ENCODE peak calls at places on chromosomes 11 and 22, in seven cellular contexts. One of them, this sample, is unnamed.

GRCh38 chr22:26743149-26743548 is 85.8 kb downstream of the MIAT start:
- DNase-seq in foreskin fibroblast: no peak
- DNase-seq in OCI-LY7: no peak
- DNase-seq in astrocyte of the spinal cord: no peak
- DNase-seq in cardiac muscle cell: no peak
- DNase-seq in fibroblast of lung: no peak
- DNase-seq in NB4: no peak
- DNase-seq in this sample: no peak

GRCh38 chr11:78916759-78917158 is 342.1 kb upstream of the NARS2 start:
- DNase-seq in foreskin fibroblast: peak
- DNase-seq in OCI-LY7: no peak
- DNase-seq in astrocyte of the spinal cord: no peak
- DNase-seq in cardiac muscle cell: no peak
- DNase-seq in fibroblast of lung: no peak
- DNase-seq in NB4: no peak
- DNase-seq in this sample: peak

GRCh38 chr22:43921361-43921760 is 2.2 kb upstream of the PNPLA3 start:
- DNase-seq in foreskin fibroblast: peak
- DNase-seq in OCI-LY7: no peak
- DNase-seq in astrocyte of the spinal cord: peak
- DNase-seq in cardiac muscle cell: peak
- DNase-seq in fibroblast of lung: peak
- DNase-seq in NB4: peak
- DNase-seq in this sample: peak

GRCh38 chr22:44611880-44612496 is 90.0 kb upstream of the PRR5 start:
- DNase-seq in foreskin fibroblast: no peak
- DNase-seq in OCI-LY7: no peak
- DNase-seq in astrocyte of the spinal cord: no peak
- DNase-seq in cardiac muscle cell: no peak
- DNase-seq in fibroblast of lung: no peak
- DNase-seq in NB4: no peak
- DNase-seq in this sample: no peak

GRCh38 chr11:26276798-26277424 is 55.0 kb upstream of the ANO3 start:
- DNase-seq in foreskin fibroblast: peak
- DNase-seq in OCI-LY7: peak
- DNase-seq in astrocyte of the spinal cord: peak
- DNase-seq in cardiac muscle cell: peak
- DNase-seq in fibroblast of lung: peak
- DNase-seq in NB4: peak
- DNase-seq in this sample: peak

GRCh38 chr11:3043315-3043871 is 13.8 kb downstream of the CARS1 start:
- DNase-seq in foreskin fibroblast: peak
- DNase-seq in OCI-LY7: no peak
- DNase-seq in astrocyte of the spinal cord: peak
- DNase-seq in cardiac muscle cell: peak
- DNase-seq in fibroblast of lung: peak
- DNase-seq in NB4: no peak
- DNase-seq in this sample: peak

GRCh38 chr22:20494978-20495860 is at the start of gene KLHL22:
- DNase-seq in foreskin fibroblast: peak
- DNase-seq in OCI-LY7: peak
- DNase-seq in astrocyte of the spinal cord: peak
- DNase-seq in cardiac muscle cell: no peak
- DNase-seq in fibroblast of lung: peak
- DNase-seq in NB4: peak
- DNase-seq in this sample: no peak

GRCh38 chr11:75245356-75246005 is 4.9 kb downstream of the TPBGL start:
- DNase-seq in foreskin fibroblast: no peak
- DNase-seq in OCI-LY7: no peak
- DNase-seq in astrocyte of the spinal cord: no peak
- DNase-seq in cardiac muscle cell: no peak
- DNase-seq in fibroblast of lung: no peak
- DNase-seq in NB4: no peak
- DNase-seq in this sample: no peak

GRCh38 chr11:44977493-44977984 is 26.9 kb upstream of the TP53I11 start:
- DNase-seq in foreskin fibroblast: no peak
- DNase-seq in OCI-LY7: no peak
- DNase-seq in astrocyte of the spinal cord: no peak
- DNase-seq in cardiac muscle cell: peak
- DNase-seq in fibroblast of lung: peak
- DNase-seq in NB4: peak
- DNase-seq in this sample: peak

GRCh38 chr11:27290261-27290660 is 72.8 kb downstream of the CCDC34 start:
- DNase-seq in foreskin fibroblast: peak
- DNase-seq in OCI-LY7: no peak
- DNase-seq in astrocyte of the spinal cord: no peak
- DNase-seq in cardiac muscle cell: no peak
- DNase-seq in fibroblast of lung: no peak
- DNase-seq in NB4: no peak
- DNase-seq in this sample: no peak

GRCh38 chr11:2853997-2854560 is 31.5 kb downstream of the CDKN1C start:
- DNase-seq in foreskin fibroblast: no peak
- DNase-seq in OCI-LY7: no peak
- DNase-seq in astrocyte of the spinal cord: no peak
- DNase-seq in cardiac muscle cell: no peak
- DNase-seq in fibroblast of lung: no peak
- DNase-seq in NB4: peak
- DNase-seq in this sample: no peak

GRCh38 chr11:46690702-46691101 is 9.7 kb downstream of the ARHGAP1 start:
- DNase-seq in foreskin fibroblast: no peak
- DNase-seq in OCI-LY7: no peak
- DNase-seq in astrocyte of the spinal cord: no peak
- DNase-seq in cardiac muscle cell: no peak
- DNase-seq in fibroblast of lung: no peak
- DNase-seq in NB4: no peak
- DNase-seq in this sample: no peak

GRCh38 chr11:70244698-70245097 is 25.8 kb upstream of the PPFIA1 start:
- DNase-seq in foreskin fibroblast: peak
- DNase-seq in OCI-LY7: no peak
- DNase-seq in astrocyte of the spinal cord: peak
- DNase-seq in cardiac muscle cell: peak
- DNase-seq in fibroblast of lung: peak
- DNase-seq in NB4: no peak
- DNase-seq in this sample: peak

GRCh38 chr11:61035086-61035835 is 63.8 kb downstream of the CD6 start:
- DNase-seq in foreskin fibroblast: no peak
- DNase-seq in OCI-LY7: no peak
- DNase-seq in astrocyte of the spinal cord: no peak
- DNase-seq in cardiac muscle cell: no peak
- DNase-seq in fibroblast of lung: no peak
- DNase-seq in NB4: no peak
- DNase-seq in this sample: no peak

GRCh38 chr11:126871792-126872191 is 128.8 kb downstream of the KIRREL3 start:
- DNase-seq in foreskin fibroblast: peak
- DNase-seq in OCI-LY7: no peak
- DNase-seq in astrocyte of the spinal cord: no peak
- DNase-seq in cardiac muscle cell: no peak
- DNase-seq in fibroblast of lung: no peak
- DNase-seq in NB4: no peak
- DNase-seq in this sample: no peak

GRCh38 chr22:23142546-23143105 is 836 bp upstream of the RSPH14 start:
- DNase-seq in foreskin fibroblast: no peak
- DNase-seq in OCI-LY7: no peak
- DNase-seq in astrocyte of the spinal cord: no peak
- DNase-seq in cardiac muscle cell: no peak
- DNase-seq in fibroblast of lung: no peak
- DNase-seq in NB4: no peak
- DNase-seq in this sample: no peak

GRCh38 chr22:23140385-23140784 is 1.4 kb downstream of the RSPH14 start:
- DNase-seq in foreskin fibroblast: no peak
- DNase-seq in OCI-LY7: no peak
- DNase-seq in astrocyte of the spinal cord: no peak
- DNase-seq in cardiac muscle cell: no peak
- DNase-seq in fibroblast of lung: no peak
- DNase-seq in NB4: no peak
- DNase-seq in this sample: no peak

GRCh38 chr22:23137468-23137867 is 4.3 kb downstream of the RSPH14 start:
- DNase-seq in foreskin fibroblast: no peak
- DNase-seq in OCI-LY7: peak
- DNase-seq in astrocyte of the spinal cord: no peak
- DNase-seq in cardiac muscle cell: no peak
- DNase-seq in fibroblast of lung: no peak
- DNase-seq in NB4: no peak
- DNase-seq in this sample: no peak

GRCh38 chr22:23137905-23138520 is 3.8 kb downstream of the RSPH14 start:
- DNase-seq in foreskin fibroblast: peak
- DNase-seq in OCI-LY7: peak
- DNase-seq in astrocyte of the spinal cord: peak
- DNase-seq in cardiac muscle cell: peak
- DNase-seq in fibroblast of lung: peak
- DNase-seq in NB4: peak
- DNase-seq in this sample: peak

GRCh38 chr22:23138584-23139469 is 3.0 kb downstream of the RSPH14 start:
- DNase-seq in foreskin fibroblast: no peak
- DNase-seq in OCI-LY7: no peak
- DNase-seq in astrocyte of the spinal cord: no peak
- DNase-seq in cardiac muscle cell: no peak
- DNase-seq in fibroblast of lung: no peak
- DNase-seq in NB4: no peak
- DNase-seq in this sample: no peak
- TF ChIP-seq CTCF in foreskin fibroblast: no peak
- TF ChIP-seq CTCF in OCI-LY7: no peak
- TF ChIP-seq CTCF in astrocyte of the spinal cord: no peak
- TF ChIP-seq CTCF in cardiac muscle cell: no peak
- TF ChIP-seq CTCF in fibroblast of lung: no peak
- TF ChIP-seq CTCF in NB4: no peak
- TF ChIP-seq CTCF in this sample: no peak

DNA sequence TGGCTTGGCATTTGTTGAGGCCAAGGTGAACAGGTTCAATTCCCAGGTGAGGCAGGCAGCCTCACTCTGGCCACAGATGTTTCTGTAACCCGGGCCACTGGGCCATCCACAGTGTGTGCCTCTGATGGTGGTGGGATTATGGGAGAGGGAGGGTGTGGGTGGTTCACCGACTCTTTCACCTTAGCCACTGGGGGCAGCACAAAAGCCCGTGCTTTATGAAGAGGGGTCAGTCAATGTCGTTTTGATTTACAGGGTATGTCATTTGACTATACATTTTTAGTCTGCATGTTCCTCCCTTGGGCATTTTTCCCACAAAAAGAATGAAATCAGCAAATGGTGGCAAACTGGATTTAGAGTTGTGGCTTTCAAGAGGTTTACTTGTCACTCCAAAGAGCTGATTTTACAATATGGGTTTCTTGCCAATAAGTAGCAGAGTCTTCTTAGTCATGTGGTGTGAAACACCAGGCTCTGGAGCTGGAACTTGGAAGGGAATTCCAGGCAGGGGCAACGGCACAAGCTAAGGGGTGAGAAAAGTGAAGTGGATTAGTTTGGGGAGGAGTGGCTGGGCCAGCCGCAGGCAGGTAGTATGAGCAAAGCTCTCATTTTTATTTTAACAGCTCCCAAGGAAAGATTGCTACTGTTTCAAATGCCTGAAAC is 217.8 kb upstream of the ZBED5 start:
- DNase-seq in foreskin fibroblast: peak
- DNase-seq in OCI-LY7: no peak
- DNase-seq in astrocyte of the spinal cord: no peak
- DNase-seq in cardiac muscle cell: no peak
- DNase-seq in fibroblast of lung: no peak
- DNase-seq in NB4: no peak
- DNase-seq in this sample: no peak
- TF ChIP-seq CTCF in foreskin fibroblast: no peak
- TF ChIP-seq CTCF in OCI-LY7: peak
- TF ChIP-seq CTCF in astrocyte of the spinal cord: no peak
- TF ChIP-seq CTCF in cardiac muscle cell: no peak
- TF ChIP-seq CTCF in fibroblast of lung: no peak
- TF ChIP-seq CTCF in NB4: peak
- TF ChIP-seq CTCF in this sample: no peak

DNA sequence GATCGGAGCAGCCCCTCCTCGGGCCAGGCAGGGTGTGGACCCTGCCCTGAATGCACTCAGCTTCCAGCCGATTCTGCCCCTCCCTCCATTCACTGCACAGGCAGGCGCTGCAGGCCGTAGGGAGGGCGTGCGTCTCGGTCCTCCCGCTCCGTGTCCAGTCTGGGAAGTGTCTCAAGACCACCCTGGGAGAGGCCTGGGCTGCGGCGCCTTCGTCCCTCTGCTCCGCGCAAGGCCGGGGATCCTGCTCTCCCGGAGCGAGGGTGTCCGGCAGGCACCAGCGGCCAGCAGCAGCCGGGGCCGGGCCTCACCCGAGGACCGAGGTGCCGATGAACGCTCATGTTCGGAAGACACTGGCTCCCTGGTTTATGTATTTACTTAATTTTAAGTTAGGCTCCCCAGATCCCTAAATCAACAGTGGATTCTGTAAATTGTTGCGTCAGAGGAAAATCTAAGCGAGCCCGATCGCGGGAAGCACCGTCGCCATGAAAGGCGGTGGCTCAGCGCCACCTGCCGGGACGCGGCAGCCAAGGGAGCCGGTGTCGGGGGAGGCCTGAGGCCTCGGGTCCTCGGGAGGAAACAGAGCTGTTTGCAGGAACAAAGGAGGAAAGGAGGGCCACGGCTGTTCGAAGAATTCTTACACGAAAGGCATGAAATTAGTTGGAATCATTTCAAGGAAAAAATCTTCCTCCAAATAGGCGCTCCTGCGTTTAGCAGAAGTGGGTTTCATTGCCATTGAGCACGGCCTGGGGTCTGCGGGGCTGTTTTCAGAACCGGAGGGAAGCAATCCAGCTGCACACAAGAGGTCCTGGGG is 195.3 kb downstream of the BRD1 start:
- DNase-seq in foreskin fibroblast: peak
- DNase-seq in OCI-LY7: no peak
- DNase-seq in astrocyte of the spinal cord: peak
- DNase-seq in cardiac muscle cell: peak
- DNase-seq in fibroblast of lung: peak
- DNase-seq in NB4: peak
- DNase-seq in this sample: peak
- TF ChIP-seq CTCF in foreskin fibroblast: peak
- TF ChIP-seq CTCF in OCI-LY7: no peak
- TF ChIP-seq CTCF in astrocyte of the spinal cord: peak
- TF ChIP-seq CTCF in cardiac muscle cell: peak
- TF ChIP-seq CTCF in fibroblast of lung: peak
- TF ChIP-seq CTCF in NB4: peak
- TF ChIP-seq CTCF in this sample: peak

GRCh38 chr22:33931406-33931805 is 11.1 kb upstream of the LARGE1 start:
- DNase-seq in foreskin fibroblast: no peak
- DNase-seq in OCI-LY7: no peak
- DNase-seq in astrocyte of the spinal cord: no peak
- DNase-seq in cardiac muscle cell: no peak
- DNase-seq in fibroblast of lung: no peak
- DNase-seq in NB4: no peak
- DNase-seq in this sample: no peak
- TF ChIP-seq CTCF in foreskin fibroblast: no peak
- TF ChIP-seq CTCF in OCI-LY7: no peak
- TF ChIP-seq CTCF in astrocyte of the spinal cord: no peak
- TF ChIP-seq CTCF in cardiac muscle cell: no peak
- TF ChIP-seq CTCF in fibroblast of lung: no peak
- TF ChIP-seq CTCF in NB4: no peak
- TF ChIP-seq CTCF in this sample: no peak

This sample was measured in cardiac fibroblast.